ENCODE peak calls at places on chromosomes 7 and 10, in nine cellular contexts. E is pons; C is body of pancreas; A is activated gamma-delta T cell treated with anti-CD3 and anti-CD28 coated beads, Interleukin-2, amount 50 U/mL, for 16 hours; I is activated T-cell treated with anti-CD3 and anti-CD28 coated beads, Interleukin-2, amount 50 U/mL, for 24 hours; O is NCI-H2107; B is mammary epithelial cell; X is HT-29; U is NCI-H2171. F is an unnamed sample.

GRCh38 chr7:124072603-124073324 is 39.9 kb upstream of the TMEM229A start:
- DNase-seq in E (no peak), C (no peak), A (no peak), I (no peak), O (no peak), B (peak), X (peak), U (no peak), F (no peak)

GRCh38 chr7:75982306-75983064 is 11.9 kb downstream of the TMEM120A start:
- DNase-seq in E (no peak), C (no peak), A (no peak), I (no peak), O (no peak), B (no peak), X (no peak), U (no peak), F (no peak)

GRCh38 chr10:43461950-43462349 is 25.0 kb downstream of the ZNF487 start:
- DNase-seq in E (peak), C (no peak), A (peak), I (no peak), O (peak), B (peak), X (peak), U (peak), F (peak)

GRCh38 chr10:71729023-71729649 is 9.6 kb upstream of the C10orf105 start:
- DNase-seq in E (peak), C (peak), A (no peak), I (peak), O (no peak), B (peak), X (peak), U (peak), F (no peak)

GRCh38 chr7:150910996-150911422 is 58.7 kb downstream of the AOC1 start:
- DNase-seq in E (no peak), C (no peak), A (no peak), I (no peak), O (no peak), B (no peak), X (no peak), U (no peak), F (no peak)

GRCh38 chr10:89001024-89001423 is 10.4 kb downstream of the FAS start:
- DNase-seq in E (no peak), C (no peak), A (no peak), I (no peak), O (no peak), B (no peak), X (no peak), U (no peak), F (no peak)

GRCh38 chr7:4204530-4205165 is 477.4 kb upstream of the FOXK1 start:
- DNase-seq in E (no peak), C (no peak), A (no peak), I (no peak), O (no peak), B (no peak), X (no peak), U (no peak), F (no peak)

GRCh38 chr10:4059471-4060138 is 274.6 kb upstream of the KLF6 start:
- DNase-seq in E (no peak), C (no peak), A (no peak), I (no peak), O (no peak), B (no peak), X (peak), U (no peak), F (no peak)

GRCh38 chr10:132011027-132011426 is 29.3 kb upstream of the BNIP3 start:
- DNase-seq in E (no peak), C (peak), A (no peak), I (no peak), O (no peak), B (no peak), X (no peak), U (no peak), F (no peak)

GRCh38 chr10:127150136-127150535 is 46.3 kb downstream of the INSYN2A start:
- DNase-seq in E (no peak), C (no peak), A (no peak), I (no peak), O (no peak), B (peak), X (no peak), U (no peak), F (no peak)

GRCh38 chr10:48455392-48456151 is 149.1 kb downstream of the MAPK8 start:
- DNase-seq in E (no peak), C (no peak), A (no peak), I (peak), O (no peak), B (no peak), X (no peak), U (no peak), F (no peak)

GRCh38 chr10:101272229-101272868 is 43.1 kb upstream of the LBX1 start:
- DNase-seq in E (peak), C (peak), A (peak), I (peak), O (peak), B (peak), X (peak), U (peak), F (no peak)

GRCh38 chr7:18402488-18403183 is 92.9 kb upstream of the HDAC9 start:
- DNase-seq in E (no peak), C (no peak), A (no peak), I (no peak), O (no peak), B (no peak), X (no peak), U (no peak), F (no peak)

GRCh38 chr7:28953628-28954027 is 4.5 kb downstream of the TRIL start:
- DNase-seq in E (no peak), C (no peak), A (no peak), I (no peak), O (no peak), B (no peak), X (no peak), U (no peak), F (no peak)

GRCh38 chr10:31172925-31173324 is 141.3 kb upstream of the ZNF438 start:
- DNase-seq in E (no peak), C (no peak), A (no peak), I (no peak), O (no peak), B (no peak), X (no peak), U (no peak), F (no peak)

GRCh38 chr7:3019801-3020200 is 23.9 kb downstream of the CARD11 start:
- DNase-seq in E (no peak), C (no peak), A (no peak), I (no peak), O (no peak), B (no peak), X (no peak), U (no peak), F (no peak)

GRCh38 chr7:16357921-16358320 is 63.4 kb downstream of the CRPPA start:
- DNase-seq in E (peak), C (peak), A (no peak), I (no peak), O (no peak), B (no peak), X (no peak), U (peak), F (peak)

GRCh38 chr10:45580781-45581496 is 91.6 kb downstream of the ZFAND4 start:
- DNase-seq in E (no peak), C (peak), A (no peak), I (peak), O (no peak), B (no peak), X (no peak), U (peak), F (no peak)

GRCh38 chr10:64956441-64956840 is 1435.2 kb downstream of the REEP3 start:
- DNase-seq in E (no peak), C (no peak), A (no peak), I (no peak), O (no peak), B (peak), X (no peak), U (no peak), F (no peak)

GRCh38 chr7:155992107-155992506 is 179.8 kb upstream of the SHH start:
- DNase-seq in E (no peak), C (no peak), A (no peak), I (no peak), O (no peak), B (no peak), X (no peak), U (no peak), F (no peak)

GRCh38 chr10:124686707-124687376 is 57.3 kb downstream of the FAM53B start:
- DNase-seq in E (peak), C (no peak), A (no peak), I (no peak), O (no peak), B (no peak), X (no peak), U (no peak), F (no peak)

GRCh38 chr7:86643478-86644281 is at the start of gene GRM3:
- DNase-seq in E (peak), C (peak), A (no peak), I (no peak), O (no peak), B (no peak), X (no peak), U (no peak), F (no peak)

GRCh38 chr7:50953820-50954219 is 171.1 kb upstream of the GRB10 start:
- DNase-seq in E (no peak), C (no peak), A (no peak), I (no peak), O (no peak), B (peak), X (no peak), U (no peak), F (no peak)

GRCh38 chr10:78889536-78890063 is 179.2 kb upstream of the ZMIZ1 start:
- DNase-seq in E (no peak), C (no peak), A (no peak), I (no peak), O (no peak), B (no peak), X (no peak), U (no peak), F (peak)

GRCh38 chr7:155797262-155798250 is 14.7 kb downstream of the SHH start:
- DNase-seq in E (no peak), C (no peak), A (no peak), I (no peak), O (no peak), B (no peak), X (no peak), U (no peak), F (no peak)

GRCh38 chr10:132149261-132149660 is 37.5 kb upstream of the DPYSL4 start:
- DNase-seq in E (no peak), C (no peak), A (no peak), I (no peak), O (no peak), B (no peak), X (no peak), U (no peak), F (no peak)

GRCh38 chr7:20249924-20250323 is 32.7 kb upstream of the MACC1 start:
- DNase-seq in E (no peak), C (no peak), A (no peak), I (no peak), O (no peak), B (no peak), X (no peak), U (no peak), F (peak)

GRCh38 chr10:131979821-131980270 is 1.9 kb downstream of the BNIP3 start:
- DNase-seq in E (no peak), C (peak), A (no peak), I (no peak), O (no peak), B (no peak), X (no peak), U (no peak), F (no peak)

GRCh38 chr10:100519321-100520051 is at the start of gene SEC31B:
- DNase-seq in E (no peak), C (peak), A (no peak), I (no peak), O (no peak), B (no peak), X (no peak), U (no peak), F (no peak)

GRCh38 chr7:121530251-121531174 is 134.4 kb upstream of the FAM3C start:
- DNase-seq in E (no peak), C (no peak), A (peak), I (peak), O (no peak), B (peak), X (peak), U (no peak), F (peak)

GRCh38 chr7:6558837-6559236 is 7.6 kb upstream of the GRID2IP start:
- DNase-seq in E (peak), C (peak), A (no peak), I (no peak), O (no peak), B (peak), X (peak), U (peak), F (peak)

GRCh38 chr10:61942997-61943457 is 41.5 kb downstream of the ARID5B start:
- DNase-seq in E (no peak), C (no peak), A (no peak), I (no peak), O (no peak), B (peak), X (no peak), U (no peak), F (no peak)

GRCh38 chr7:50246551-50246950 is 58.0 kb upstream of the IKZF1 start:
- DNase-seq in E (no peak), C (no peak), A (no peak), I (no peak), O (no peak), B (no peak), X (no peak), U (no peak), F (no peak)

GRCh38 chr10:75195035-75195763 is 15.4 kb upstream of the VDAC2 start:
- DNase-seq in E (no peak), C (no peak), A (no peak), I (peak), O (no peak), B (no peak), X (no peak), U (no peak), F (no peak)

GRCh38 chr10:91909178-91909677 is at the start of gene FGFBP3:
- DNase-seq in E (peak), C (peak), A (no peak), I (peak), O (no peak), B (peak), X (peak), U (peak), F (peak)

GRCh38 chr7:75617634-75618234 is 121.0 kb downstream of the HIP1 start:
- DNase-seq in E (peak), C (peak), A (peak), I (peak), O (no peak), B (no peak), X (no peak), U (no peak), F (no peak)

GRCh38 chr10:22285130-22285529 is 31.1 kb upstream of the COMMD3 start:
- DNase-seq in E (peak), C (peak), A (no peak), I (no peak), O (no peak), B (no peak), X (no peak), U (no peak), F (peak)

GRCh38 chr10:34194259-34194658 is 620.8 kb downstream of the PARD3 start:
- DNase-seq in E (no peak), C (no peak), A (no peak), I (no peak), O (no peak), B (no peak), X (no peak), U (no peak), F (no peak)